ENCODE peak calls at places on chromosomes 3 and 15, in five cellular contexts. P, E, J, A and T are unnamed samples.

GRCh38 chr3:77055841-77056341 is 16.0 kb downstream of the ROBO2 start:
- DNase-seq in P (no peak), E (no peak), J (no peak), A (no peak), T (no peak)

GRCh38 chr3:46716461-46717441 is 918 bp downstream of the PRSS50 start:
- DNase-seq in P (peak), E (no peak), J (no peak), A (no peak), T (no peak)

GRCh38 chr3:72011495-72011894 is 226.5 kb upstream of the PROK2 start:
- DNase-seq in P (no peak), E (no peak), J (no peak), A (peak), T (no peak)

GRCh38 chr15:39834256-39834655 is 51.6 kb upstream of the FSIP1 start:
- DNase-seq in P (no peak), E (no peak), J (no peak), A (no peak), T (no peak)

GRCh38 chr3:184336484-184337230 is 743 bp upstream of the FAM131A start:
- DNase-seq in P (peak), E (no peak), J (peak), A (peak), T (no peak)

GRCh38 chr15:62053439-62054085 is 6.7 kb downstream of the VPS13C start:
- DNase-seq in P (no peak), E (no peak), J (no peak), A (no peak), T (no peak)

GRCh38 chr3:125129512-125129962 is 73.7 kb upstream of the HEG1 start:
- DNase-seq in P (peak), E (no peak), J (peak), A (no peak), T (no peak)

GRCh38 chr15:101157721-101158120 is 94.1 kb downstream of the CHSY1 start:
- DNase-seq in P (no peak), E (no peak), J (no peak), A (no peak), T (no peak)

GRCh38 chr3:139674585-139675260 is 3.0 kb downstream of the NMNAT3 start:
- DNase-seq in P (no peak), E (no peak), J (no peak), A (no peak), T (no peak)

GRCh38 chr15:63192604-63193206 is 3.3 kb downstream of the RAB8B start:
- DNase-seq in P (no peak), E (no peak), J (no peak), A (peak), T (no peak)

GRCh38 chr3:13626396-13626795 is 77.5 kb downstream of the FBLN2 start:
- DNase-seq in P (no peak), E (no peak), J (no peak), A (no peak), T (no peak)

GRCh38 chr3:126147147-126147931 is 33.0 kb downstream of the ALDH1L1 start:
- DNase-seq in P (peak), E (no peak), J (peak), A (peak), T (no peak)

GRCh38 chr15:101332061-101332467 is 37.0 kb upstream of the SNRPA1 start:
- DNase-seq in P (no peak), E (no peak), J (no peak), A (no peak), T (no peak)

GRCh38 chr3:147361671-147362420 is 44.5 kb downstream of the ZIC4 start:
- DNase-seq in P (no peak), E (no peak), J (peak), A (no peak), T (peak)

GRCh38 chr3:12833226-12834161 is 7.9 kb downstream of the RPL32 start:
- DNase-seq in P (no peak), E (no peak), J (no peak), A (no peak), T (no peak)

GRCh38 chr3:188365978-188366698 is 212.2 kb downstream of the LPP start:
- DNase-seq in P (no peak), E (no peak), J (no peak), A (no peak), T (no peak)

GRCh38 chr3:51642462-51642861 is 28.6 kb upstream of the TEX264 start:
- DNase-seq in P (no peak), E (no peak), J (no peak), A (no peak), T (no peak)

GRCh38 chr15:87764461-87765236 is 491.9 kb downstream of the NTRK3 start:
- DNase-seq in P (no peak), E (no peak), J (no peak), A (no peak), T (no peak)

GRCh38 chr3:163384383-163384782 is 1693.9 kb downstream of the SI start:
- DNase-seq in P (no peak), E (no peak), J (no peak), A (no peak), T (no peak)

GRCh38 chr3:114498779-114499370 is 205.0 kb downstream of the TIGIT start:
- DNase-seq in P (no peak), E (no peak), J (no peak), A (no peak), T (no peak)

GRCh38 chr3:93989241-93989640 is 9.3 kb downstream of the ARL13B start:
- DNase-seq in P (no peak), E (no peak), J (no peak), A (no peak), T (no peak)

DNA sequence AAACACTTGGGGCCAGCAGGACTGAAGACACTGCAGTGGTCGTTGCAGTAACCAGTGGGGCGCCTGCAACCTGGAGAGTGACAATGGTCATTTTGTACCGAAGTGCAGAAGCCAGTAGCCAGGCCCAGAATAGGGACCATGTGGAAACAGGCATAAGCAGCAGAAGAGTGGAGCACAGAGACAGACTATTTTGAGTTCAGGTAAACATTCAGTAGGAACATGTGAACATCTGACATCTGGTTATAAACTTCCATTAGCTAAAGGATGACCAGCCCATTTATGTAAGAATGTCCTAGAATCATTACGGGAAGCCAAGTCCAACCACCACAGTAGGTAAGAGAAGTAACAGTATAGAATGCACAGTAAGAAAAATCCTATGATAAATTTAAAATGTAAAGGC is 32.4 kb upstream of the TKT start:
- DNase-seq in P (no peak), E (no peak), J (no peak), A (no peak), T (no peak)
- TF ChIP-seq POLR2A in P (no peak), E (no peak), J (no peak), A (no peak), T (no peak)

GRCh38 chr3:168659015-168659414 is 563.3 kb upstream of the GOLIM4 start:
- DNase-seq in P (no peak), E (no peak), J (no peak), A (no peak), T (no peak)
- TF ChIP-seq POLR2AphosphoS5 in P (no peak), E (no peak), J (no peak), A (no peak), T (no peak)

GRCh38 chr3:179068779-179069530 is 2.7 kb downstream of the ZMAT3 start:
- DNase-seq in P (no peak), E (no peak), J (peak), A (no peak), T (no peak)

GRCh38 chr3:179069762-179070390 is 1.7 kb downstream of the ZMAT3 start:
- DNase-seq in P (no peak), E (no peak), J (no peak), A (no peak), T (no peak)

GRCh38 chr3:179073816-179074215 is 2.2 kb upstream of the ZMAT3 start:
- DNase-seq in P (no peak), E (no peak), J (no peak), A (no peak), T (no peak)

GRCh38 chr3:179071161-179071568 is 444 bp downstream of the ZMAT3 start:
- DNase-seq in P (peak), E (no peak), J (peak), A (no peak), T (peak)

GRCh38 chr3:179071569-179072397 is at the start of gene ZMAT3:
- DNase-seq in P (peak), E (no peak), J (peak), A (peak), T (peak)
- TF ChIP-seq POLR2A in P (no peak), E (peak), J (peak), A (no peak), T (peak)

GRCh38 chr3:118478706-118479276 is 555.9 kb downstream of the IGSF11 start:
- DNase-seq in P (no peak), E (no peak), J (no peak), A (no peak), T (no peak)
- TF ChIP-seq POLR2AphosphoS5 in P (no peak), E (no peak), J (no peak), A (no peak), T (no peak)

DNA sequence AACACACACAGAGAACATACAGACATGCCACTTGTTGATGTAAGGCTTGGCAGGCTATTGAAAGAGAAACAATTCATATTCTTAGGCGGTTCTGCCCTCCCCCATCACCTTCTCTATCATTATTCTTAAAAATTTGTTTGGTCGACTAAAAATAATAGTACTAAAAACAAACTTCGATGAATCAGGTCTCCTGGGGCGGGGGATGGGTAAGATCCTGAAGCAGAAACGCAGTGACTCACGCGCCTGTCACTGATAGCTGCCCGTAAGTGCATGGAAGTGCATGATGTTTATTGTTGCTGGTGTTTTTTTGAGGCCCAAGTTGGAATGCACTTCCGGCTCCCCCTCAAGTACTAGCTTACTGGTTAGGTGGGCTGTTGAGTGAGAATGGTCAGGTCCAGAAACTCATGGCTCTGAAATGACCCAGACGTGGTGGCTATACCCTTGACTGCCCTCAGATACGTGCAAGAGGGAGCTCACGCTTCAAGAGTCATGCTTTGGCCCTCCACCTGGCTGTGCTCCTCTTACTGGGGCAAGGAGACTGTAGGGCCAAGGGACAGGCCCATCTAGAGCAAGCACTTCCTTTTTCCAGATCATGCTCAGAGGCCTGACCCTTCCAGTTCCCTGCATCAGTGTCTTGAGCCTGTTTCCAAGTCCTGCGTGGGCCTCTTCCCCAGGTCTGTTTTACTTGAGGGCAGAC is 10.9 kb downstream of the SMAD3 start:
- DNase-seq in P (no peak), E (no peak), J (no peak), A (no peak), T (no peak)
- TF ChIP-seq POLR2A in P (no peak), E (peak), J (no peak), A (no peak), T (peak)

DNA sequence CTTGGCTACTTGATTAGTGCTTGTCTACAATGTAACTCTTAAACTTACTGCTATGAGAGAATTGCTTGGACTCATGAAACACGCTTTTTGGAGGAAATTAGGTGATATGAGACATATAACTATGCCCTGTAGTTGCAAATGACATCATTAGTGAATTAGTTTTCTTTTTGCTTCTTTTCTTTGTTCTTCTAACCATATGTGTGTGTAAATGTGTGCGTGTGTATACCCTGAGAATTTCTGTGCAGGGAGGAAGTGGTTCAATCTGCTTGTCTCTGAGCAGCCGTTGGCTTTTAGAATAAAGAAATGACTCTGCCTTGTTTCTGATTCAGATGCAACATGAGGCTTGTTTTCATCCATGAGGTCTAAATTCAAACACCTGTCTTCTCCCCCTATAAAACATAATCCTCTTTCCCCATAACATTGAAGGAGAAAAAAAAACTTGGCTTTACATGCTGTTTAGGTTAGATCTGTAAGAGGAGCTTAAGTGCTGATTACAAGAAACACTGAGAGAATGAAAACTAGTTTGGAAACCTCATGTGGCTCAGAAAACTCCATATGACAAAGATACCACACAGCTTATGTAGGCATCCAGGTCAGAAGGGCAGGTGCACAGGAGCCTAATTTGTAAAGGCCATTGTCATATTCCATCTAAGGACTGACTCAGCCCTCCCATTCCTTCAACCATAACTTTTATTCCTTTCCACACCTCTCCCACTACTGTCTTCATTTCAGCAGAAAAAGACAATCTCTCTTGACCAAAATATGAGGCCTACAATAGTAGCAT is 30.5 kb upstream of the BLM start:
- DNase-seq in P (no peak), E (peak), J (no peak), A (no peak), T (no peak)
- TF ChIP-seq POLR2AphosphoS5 in P (no peak), E (no peak), J (no peak), A (no peak), T (no peak)